ENCODE peak calls at places on chromosome 1, in nine cellular contexts. E, S, U, Y, J, I, P, G and M are unnamed samples.
A peak's percentile ranks its signal among the peaks of the same experiment; 100 is the strongest.

GRCh38 chr1:6694126-6694713 is 7.4 kb downstream of the DNAJC11 start:
- DNase-seq in I (no peak), G (no peak), J (no peak), E (no peak), Y (no peak), P (peak; percentile 36), U (no peak), S (no peak), M (no peak)

GRCh38 chr1:55284856-55285255 is 69.7 kb upstream of the USP24 start:
- DNase-seq in S (no peak), P (peak; percentile 25), E (peak; percentile 67), I (peak; percentile 18), G (no peak), J (peak; percentile 10), U (peak; percentile 76), Y (no peak), M (no peak)

GRCh38 chr1:93349231-93350135 is 3.8 kb downstream of the DR1 start:
- DNase-seq in I (no peak), G (no peak), U (no peak), Y (no peak), P (no peak), S (no peak), J (no peak), E (peak; percentile 25), M (no peak)

GRCh38 chr1:200243042-200243437 is 166.8 kb downstream of the ZNF281 start:
- DNase-seq in Y (no peak), J (no peak), G (no peak), S (no peak), P (no peak), U (no peak), I (no peak), E (no peak), M (no peak)

GRCh38 chr1:245091818-245092637 is 62.8 kb upstream of the KIF26B start:
- DNase-seq in G (no peak), U (peak; percentile 70), J (no peak), E (peak; percentile 97), I (peak; percentile 14), S (no peak), Y (no peak), P (peak; percentile 98), M (no peak)

GRCh38 chr1:94514095-94514727 is 27.3 kb downstream of the F3 start:
- DNase-seq in Y (no peak), J (no peak), G (no peak), S (no peak), E (peak; percentile 53), P (peak; percentile 15), U (no peak), I (no peak), M (no peak)

GRCh38 chr1:47527653-47528272 is 89.9 kb downstream of the FOXD2 start:
- DNase-seq in E (peak; percentile 62), U (no peak), G (no peak), J (no peak), P (no peak), I (peak; percentile 31), S (no peak), Y (no peak), M (peak; percentile 63)

GRCh38 chr1:37514350-37515184 is at the start of gene MEAF6:
- DNase-seq in G (peak; percentile 87), I (peak; percentile 86), P (peak; percentile 99), S (peak; percentile 12), J (peak; percentile 77), Y (peak; percentile 90), U (peak; percentile 90), E (peak; percentile 88), M (peak; percentile 88)

GRCh38 chr1:93638981-93639380 is 42.7 kb downstream of the BCAR3 start:
- DNase-seq in I (no peak), S (no peak), J (no peak), P (no peak), Y (no peak), G (no peak), U (no peak), E (no peak), M (no peak)

GRCh38 chr1:26287033-26287711 is 7.3 kb downstream of the SH3BGRL3 start:
- DNase-seq in S (no peak), P (peak; percentile 89), G (no peak), I (no peak), J (no peak), Y (peak; percentile 54), E (no peak), U (peak; percentile 92), M (no peak)

GRCh38 chr1:22387888-22388564 is 63.6 kb upstream of the ZBTB40 start:
- DNase-seq in P (no peak), I (no peak), S (no peak), U (no peak), J (peak; percentile 57), E (peak; percentile 30), Y (no peak), G (no peak), M (no peak)

GRCh38 chr1:8862528-8862927 is 16.0 kb downstream of the ENO1 start:
- DNase-seq in U (no peak), E (peak; percentile 30), P (no peak), J (no peak), Y (no peak), I (no peak), S (no peak), G (no peak), M (no peak)

GRCh38 chr1:181987996-181988395 is 73.5 kb downstream of the ZNF648 start:
- DNase-seq in P (no peak), E (no peak), Y (no peak), S (no peak), U (no peak), I (no peak), G (no peak), J (no peak), M (no peak)

GRCh38 chr1:181985281-181985680 is 76.2 kb downstream of the ZNF648 start:
- DNase-seq in G (no peak), U (no peak), P (no peak), E (no peak), Y (no peak), S (no peak), J (no peak), I (no peak), M (no peak)

GRCh38 chr1:181986907-181987305 is 74.6 kb downstream of the ZNF648 start:
- DNase-seq in U (no peak), E (no peak), I (no peak), J (no peak), S (no peak), G (no peak), Y (no peak), P (no peak), M (no peak)

GRCh38 chr1:181987334-181987870 is 74.1 kb downstream of the ZNF648 start:
- DNase-seq in S (no peak), G (no peak), E (no peak), I (no peak), U (no peak), J (no peak), Y (no peak), P (no peak), M (no peak)

DNA sequence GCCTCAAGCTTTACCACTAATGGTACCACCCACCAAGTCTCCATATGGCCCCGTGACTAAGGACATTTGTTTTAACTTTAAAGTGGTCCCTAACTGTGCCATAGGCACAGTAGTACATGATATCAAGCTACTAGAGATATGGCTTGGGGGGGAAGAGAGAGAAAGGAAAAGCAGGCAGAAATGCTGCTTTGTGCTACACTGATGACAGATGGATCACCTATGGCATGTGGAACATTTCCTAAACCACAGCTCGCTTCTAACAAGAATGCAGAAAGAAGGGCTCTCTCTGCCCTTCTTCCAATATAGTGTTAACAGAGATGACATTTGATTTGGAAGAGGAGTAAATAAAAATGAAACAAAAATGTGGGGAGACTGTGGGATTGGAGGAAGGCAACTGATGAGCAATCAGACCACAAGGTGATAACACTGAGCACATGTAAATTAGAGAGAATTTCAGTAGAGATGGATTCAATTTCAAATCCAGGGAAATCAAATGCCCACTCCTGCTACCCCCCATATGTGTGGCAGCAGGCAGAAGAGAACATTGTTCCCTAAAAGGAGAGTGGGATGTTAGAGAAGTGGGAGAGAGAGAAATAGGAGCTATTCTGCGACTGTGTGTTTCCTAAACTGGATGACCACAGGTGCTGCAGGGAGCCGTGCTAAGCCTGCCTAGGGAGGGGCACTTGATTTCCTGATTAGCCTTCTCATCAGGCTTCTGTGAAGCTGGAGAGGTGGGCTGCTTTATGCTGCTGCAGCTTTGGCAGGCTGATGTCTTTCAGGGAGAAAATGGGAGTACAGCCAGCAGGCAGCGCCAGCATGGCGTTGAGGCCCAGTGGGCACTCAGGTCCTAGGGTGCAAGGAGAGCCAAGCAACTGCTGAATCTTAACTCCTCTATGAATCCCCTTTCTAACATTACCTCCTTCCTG is 75.3 kb downstream of the ZNF648 start:
- DNase-seq in U (peak; percentile 22), I (no peak), E (no peak), G (no peak), S (no peak), J (no peak), P (no peak), Y (no peak), M (no peak)
- H3K27ac ChIP-seq in U (no peak overlapping the region), I (no peak overlapping the region), E (no peak overlapping the region), G (no peak overlapping the region), S (no peak overlapping the region), J (no peak overlapping the region), P (no peak overlapping the region), Y (no peak overlapping the region), M (no peak overlapping the region)

GRCh38 chr1:183876284-183876683 is 71.4 kb downstream of the RGL1 start:
- DNase-seq in P (no peak), E (no peak), Y (no peak), S (no peak), I (no peak), J (no peak), G (no peak), U (no peak), M (no peak)

GRCh38 chr1:183879966-183880365 is 75.0 kb downstream of the RGL1 start:
- DNase-seq in S (no peak), E (no peak), Y (no peak), G (no peak), J (no peak), U (no peak), I (no peak), P (no peak), M (no peak)

GRCh38 chr1:183873642-183874041 is 68.7 kb downstream of the RGL1 start:
- DNase-seq in E (no peak), U (no peak), G (no peak), I (no peak), P (no peak), Y (no peak), S (no peak), J (no peak), M (no peak)

GRCh38 chr1:183879477-183879876 is 74.6 kb downstream of the RGL1 start:
- DNase-seq in E (no peak), I (no peak), J (no peak), G (no peak), U (no peak), P (no peak), Y (no peak), S (no peak), M (no peak)

GRCh38 chr1:183877321-183877720 is 72.4 kb downstream of the RGL1 start:
- DNase-seq in J (peak; percentile 82), U (peak; percentile 90), S (no peak), Y (no peak), E (no peak), G (no peak), P (peak; percentile 68), I (peak; percentile 27), M (no peak)
- H3K27ac ChIP-seq in J (peak overlapping the region; percentile 71), U (peak overlapping the region; percentile 82), S (peak overlapping the region; percentile 65), Y (no peak overlapping the region), E (no peak overlapping the region), G (peak overlapping the region; percentile 51), P (peak overlapping the region; percentile 31), I (peak overlapping the region; percentile 65), M (peak overlapping the region; percentile 58)

GRCh38 chr1:58997637-58998036 is 213.8 kb upstream of the JUN start:
- DNase-seq in J (no peak), P (no peak), U (no peak), Y (no peak), I (no peak), E (no peak), S (no peak), G (peak; percentile 7), M (no peak)
- H3K27ac ChIP-seq in J (no peak overlapping the region), P (no peak overlapping the region), U (no peak overlapping the region), Y (no peak overlapping the region), I (no peak overlapping the region), E (no peak overlapping the region), S (no peak overlapping the region), G (no peak overlapping the region), M (no peak overlapping the region)

GRCh38 chr1:180951881-180952656 is 39.4 kb downstream of the KIAA1614 start:
- DNase-seq in E (no peak), Y (no peak), P (peak; percentile 84), S (no peak), I (no peak), J (no peak), U (peak; percentile 64), G (no peak), M (no peak)
- H3K27ac ChIP-seq in E (no peak overlapping the region), Y (no peak overlapping the region), P (no peak overlapping the region), S (no peak overlapping the region), I (no peak overlapping the region), J (no peak overlapping the region), U (no peak overlapping the region), G (no peak overlapping the region), M (no peak overlapping the region)